ENCODE peak calls at places on chromosomes 2 and 18, in ten cellular contexts. N is esophagus muscularis mucosa, S is stomach, M is HepG2, F is sigmoid colon, A is GM23338, C is SK-N-MC, W is transverse colon, D is spleen, V is Panc1. E is an unnamed sample.
A peak's percentile ranks its signal among the peaks of the same experiment; 100 is the strongest.

GRCh38 chr18:11387880-11388279 is 221.5 kb upstream of the SLC35G4 start:
- DNase-seq in N (no peak), S (peak; percentile 37), M (peak; percentile 76), F (no peak), A (peak; percentile 46), C (no peak), W (peak; percentile 13), D (no peak), V (peak; percentile 2), E (no peak)

GRCh38 chr18:64027931-64028695 is 58.2 kb downstream of the SERPINB8 start:
- DNase-seq in N (no peak), S (no peak), M (no peak), F (no peak), A (no peak), C (no peak), W (no peak), D (no peak), V (no peak), E (no peak)

GRCh38 chr2:58569460-58570185 is 328.5 kb upstream of the FANCL start:
- DNase-seq in N (no peak), S (no peak), M (no peak), F (no peak), A (peak; percentile 34), C (no peak), W (no peak), D (no peak), V (no peak), E (no peak)

GRCh38 chr2:109065335-109065734 is 63.7 kb upstream of the SH3RF3 start:
- DNase-seq in N (peak; percentile 83), S (peak; percentile 69), M (no peak), F (no peak), A (no peak), C (no peak), W (no peak), D (peak; percentile 61), V (no peak), E (no peak)

GRCh38 chr2:80852808-80853139 is 548.2 kb upstream of the LRRTM1 start:
- DNase-seq in N (no peak), S (no peak), M (no peak), F (no peak), A (peak; percentile 64), C (no peak), W (no peak), D (no peak), V (no peak), E (no peak)

GRCh38 chr2:195029804-195030654 is 627.0 kb upstream of the SLC39A10 start:
- DNase-seq in N (no peak), S (no peak), M (no peak), F (no peak), A (no peak), C (no peak), W (no peak), D (no peak), V (no peak), E (no peak)

GRCh38 chr2:202555354-202555753 is 79.4 kb upstream of the FAM117B start:
- DNase-seq in N (no peak), S (no peak), M (no peak), F (no peak), A (no peak), C (no peak), W (no peak), D (no peak), V (no peak), E (no peak)

GRCh38 chr2:127108090-127108523 is 1.2 kb upstream of the BIN1 start:
- DNase-seq in N (no peak), S (no peak), M (no peak), F (peak; percentile 46), A (no peak), C (no peak), W (no peak), D (peak; percentile 65), V (no peak), E (no peak)

GRCh38 chr2:201781583-201782051 is 884 bp upstream of the ALS2 start:
- DNase-seq in N (no peak), S (no peak), M (no peak), F (peak; percentile 69), A (peak; percentile 25), C (no peak), W (no peak), D (no peak), V (peak; percentile 8), E (no peak)

GRCh38 chr2:54572262-54572635 is 116.1 kb downstream of the SPTBN1 start:
- DNase-seq in N (no peak), S (no peak), M (peak; percentile 93), F (no peak), A (no peak), C (no peak), W (no peak), D (no peak), V (no peak), E (no peak)

GRCh38 chr2:54574107-54574859 is 118.2 kb downstream of the SPTBN1 start:
- DNase-seq in N (no peak), S (peak; percentile 47), M (peak; percentile 88), F (no peak), A (no peak), C (no peak), W (peak; percentile 83), D (no peak), V (no peak), E (no peak)

GRCh38 chr2:54573532-54573915 is 117.4 kb downstream of the SPTBN1 start:
- DNase-seq in N (no peak), S (no peak), M (no peak), F (no peak), A (no peak), C (no peak), W (no peak), D (no peak), V (no peak), E (no peak)

GRCh38 chr2:54570925-54571694 is 115.0 kb downstream of the SPTBN1 start:
- DNase-seq in N (no peak), S (peak; percentile 64), M (peak; percentile 79), F (peak; percentile 82), A (no peak), C (no peak), W (peak; percentile 78), D (peak; percentile 86), V (peak; percentile 90), E (no peak)

GRCh38 chr2:54572636-54573531 is 116.8 kb downstream of the SPTBN1 start:
- DNase-seq in N (no peak), S (no peak), M (no peak), F (no peak), A (no peak), C (no peak), W (no peak), D (no peak), V (no peak), E (no peak)
- TF ChIP-seq POLR2AphosphoS5 in N (no peak), S (no peak), M (no peak), F (no peak), A (no peak), C (no peak), W (no peak), D (no peak), V (no peak), E (no peak)

GRCh38 chr2:217813828-217814227 is 189.0 kb downstream of the TNS1 start:
- DNase-seq in N (no peak), S (no peak), M (no peak), F (no peak), A (no peak), C (no peak), W (no peak), D (no peak), V (no peak), E (no peak)
- H3K36me3 ChIP-seq in N (peaks cover 97% of the 10 kb centered on the region), S (peaks cover 100% of the 10 kb centered on the region), M (peaks cover 79% of the 10 kb centered on the region), F (peaks cover 97% of the 10 kb centered on the region), A (no peaks in the 10 kb centered on the region), C (peaks cover 95% of the 10 kb centered on the region), W (no peaks in the 10 kb centered on the region), D (peaks cover 43% of the 10 kb centered on the region), V (no peaks in the 10 kb centered on the region), E (peaks cover 88% of the 10 kb centered on the region)

GRCh38 chr2:70978388-70979357 is at the start of gene ANKRD53:
- DNase-seq in N (peak; percentile 91), S (peak; percentile 44), M (no peak), F (peak; percentile 80), A (peak; percentile 79), C (no peak), W (peak; percentile 58), D (peak; percentile 86), V (no peak), E (peak; percentile 85)

GRCh38 chr2:70979626-70980025 is 1.2 kb downstream of the ANKRD53 start:
- DNase-seq in N (no peak), S (no peak), M (no peak), F (peak; percentile 66), A (no peak), C (no peak), W (no peak), D (peak; percentile 72), V (no peak), E (peak; percentile 95)

GRCh38 chr2:70974592-70974991 is 3.8 kb upstream of the ANKRD53 start:
- DNase-seq in N (peak; percentile 55), S (no peak), M (no peak), F (no peak), A (no peak), C (no peak), W (no peak), D (peak; percentile 40), V (no peak), E (no peak)

GRCh38 chr2:70975237-70975636 is 3.2 kb upstream of the ANKRD53 start:
- DNase-seq in N (peak; percentile 66), S (no peak), M (no peak), F (no peak), A (no peak), C (no peak), W (no peak), D (peak; percentile 25), V (no peak), E (no peak)

DNA sequence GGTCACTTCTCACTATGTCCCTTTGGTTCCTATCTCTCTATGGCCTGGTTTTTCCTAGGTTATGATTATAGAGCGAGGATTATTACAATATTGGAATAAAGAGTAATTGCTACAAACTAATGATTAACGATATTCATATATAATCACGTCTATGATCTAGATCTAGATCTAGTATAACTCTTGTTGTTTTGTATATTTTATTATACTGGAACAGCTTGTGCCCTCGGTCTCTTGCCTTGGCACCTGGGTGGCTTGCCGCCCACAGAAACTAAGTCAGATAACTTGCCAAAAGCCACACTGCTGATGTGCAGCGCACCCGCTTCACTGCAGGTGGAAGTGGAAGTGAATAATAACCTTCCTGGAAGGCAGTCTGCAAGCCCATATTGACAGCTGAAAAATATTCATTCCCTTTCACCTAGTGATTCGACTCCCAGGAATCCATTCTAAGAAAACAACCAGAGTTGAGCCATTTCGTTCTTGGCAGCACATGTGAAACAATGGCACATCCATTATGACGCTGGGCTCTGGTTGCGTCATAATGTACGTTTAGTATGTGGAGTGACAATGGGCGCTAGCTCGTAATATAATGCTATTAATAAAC is 725 bp upstream of the ANKRD53 start:
- DNase-seq in N (peak; percentile 90), S (peak; percentile 49), M (peak; percentile 36), F (peak; percentile 81), A (peak; percentile 15), C (no peak), W (peak; percentile 57), D (peak; percentile 79), V (no peak), E (peak; percentile 90)
- TF ChIP-seq POLR2AphosphoS5 in N (peak; percentile 80), S (peak; percentile 72), M (no peak), F (peak; percentile 58), A (no peak), C (no peak), W (no peak), D (no peak), V (no peak), E (no peak)

GRCh38 chr2:225534697-225535096 is 135.2 kb downstream of the NYAP2 start:
- DNase-seq in N (no peak), S (no peak), M (no peak), F (no peak), A (no peak), C (no peak), W (no peak), D (no peak), V (no peak), E (no peak)

GRCh38 chr2:225536036-225536435 is 136.5 kb downstream of the NYAP2 start:
- DNase-seq in N (no peak), S (no peak), M (no peak), F (no peak), A (no peak), C (no peak), W (no peak), D (no peak), V (no peak), E (no peak)
- H3K36me3 ChIP-seq in N (no peaks in the 10 kb centered on the region), S (no peaks in the 10 kb centered on the region), M (no peaks in the 10 kb centered on the region), F (no peaks in the 10 kb centered on the region), A (no peaks in the 10 kb centered on the region), C (no peaks in the 10 kb centered on the region), W (no peaks in the 10 kb centered on the region), D (no peaks in the 10 kb centered on the region), V (no peaks in the 10 kb centered on the region), E (no peaks in the 10 kb centered on the region)